ENCODE peak calls at places on chromosomes 13 and 19, in seven cellular contexts. One of them, this sample, is unnamed.

GRCh38 chr13:31987535-31988170 is 43.9 kb upstream of the FRY start:
- DNase-seq in left lung: no peak
- DNase-seq in NK-92 treated with Interleukin-12 subunit alpha and Interleukin-12 subunit beta, amount 100 ng/mL, for 24 hours: no peak
- DNase-seq in H9: no peak
- DNase-seq in H54: no peak
- DNase-seq in NCI-H526: no peak
- DNase-seq in T-helper 1 cell: no peak
- DNase-seq in this sample: no peak

GRCh38 chr13:43676320-43676719 is 110.5 kb downstream of the ENOX1 start:
- DNase-seq in left lung: no peak
- DNase-seq in NK-92 treated with Interleukin-12 subunit alpha and Interleukin-12 subunit beta, amount 100 ng/mL, for 24 hours: no peak
- DNase-seq in H9: no peak
- DNase-seq in H54: no peak
- DNase-seq in NCI-H526: no peak
- DNase-seq in T-helper 1 cell: no peak
- DNase-seq in this sample: no peak

GRCh38 chr13:47038196-47038595 is 141.3 kb upstream of the HTR2A start:
- DNase-seq in left lung: no peak
- DNase-seq in NK-92 treated with Interleukin-12 subunit alpha and Interleukin-12 subunit beta, amount 100 ng/mL, for 24 hours: no peak
- DNase-seq in H9: no peak
- DNase-seq in H54: no peak
- DNase-seq in NCI-H526: no peak
- DNase-seq in T-helper 1 cell: no peak
- DNase-seq in this sample: no peak

GRCh38 chr13:73683746-73684145 is 450.5 kb downstream of the KLF12 start:
- DNase-seq in left lung: no peak
- DNase-seq in NK-92 treated with Interleukin-12 subunit alpha and Interleukin-12 subunit beta, amount 100 ng/mL, for 24 hours: no peak
- DNase-seq in H9: no peak
- DNase-seq in H54: no peak
- DNase-seq in NCI-H526: no peak
- DNase-seq in T-helper 1 cell: no peak
- DNase-seq in this sample: no peak

GRCh38 chr19:29410974-29411615 is 114.7 kb upstream of the VSTM2B start:
- DNase-seq in left lung: no peak
- DNase-seq in NK-92 treated with Interleukin-12 subunit alpha and Interleukin-12 subunit beta, amount 100 ng/mL, for 24 hours: no peak
- DNase-seq in H9: no peak
- DNase-seq in H54: no peak
- DNase-seq in NCI-H526: no peak
- DNase-seq in T-helper 1 cell: no peak
- DNase-seq in this sample: no peak

GRCh38 chr13:50893211-50893852 is 16.3 kb upstream of the RNASEH2B start:
- DNase-seq in left lung: no peak
- DNase-seq in NK-92 treated with Interleukin-12 subunit alpha and Interleukin-12 subunit beta, amount 100 ng/mL, for 24 hours: no peak
- DNase-seq in H9: no peak
- DNase-seq in H54: no peak
- DNase-seq in NCI-H526: peak; percentile 74
- DNase-seq in T-helper 1 cell: no peak
- DNase-seq in this sample: no peak

GRCh38 chr13:32895296-32895695 is 120.9 kb upstream of the KL start:
- DNase-seq in left lung: no peak
- DNase-seq in NK-92 treated with Interleukin-12 subunit alpha and Interleukin-12 subunit beta, amount 100 ng/mL, for 24 hours: no peak
- DNase-seq in H9: no peak
- DNase-seq in H54: no peak
- DNase-seq in NCI-H526: no peak
- DNase-seq in T-helper 1 cell: no peak
- DNase-seq in this sample: no peak

GRCh38 chr19:14383898-14384669 is 2.8 kb downstream of the ADGRE5 start:
- DNase-seq in left lung: peak; percentile 76
- DNase-seq in NK-92 treated with Interleukin-12 subunit alpha and Interleukin-12 subunit beta, amount 100 ng/mL, for 24 hours: peak; percentile 49
- DNase-seq in H9: no peak
- DNase-seq in H54: peak; percentile 71
- DNase-seq in NCI-H526: no peak
- DNase-seq in T-helper 1 cell: peak; percentile 62
- DNase-seq in this sample: no peak

GRCh38 chr19:17794412-17794730 is 567 bp upstream of the B3GNT3 start:
- DNase-seq in left lung: no peak
- DNase-seq in NK-92 treated with Interleukin-12 subunit alpha and Interleukin-12 subunit beta, amount 100 ng/mL, for 24 hours: no peak
- DNase-seq in H9: no peak
- DNase-seq in H54: no peak
- DNase-seq in NCI-H526: no peak
- DNase-seq in T-helper 1 cell: no peak
- DNase-seq in this sample: no peak

GRCh38 chr13:79227418-79227817 is 178.6 kb downstream of the RBM26 start:
- DNase-seq in left lung: no peak
- DNase-seq in NK-92 treated with Interleukin-12 subunit alpha and Interleukin-12 subunit beta, amount 100 ng/mL, for 24 hours: no peak
- DNase-seq in H9: no peak
- DNase-seq in H54: no peak
- DNase-seq in NCI-H526: no peak
- DNase-seq in T-helper 1 cell: no peak
- DNase-seq in this sample: no peak

GRCh38 chr13:77876176-77876575 is 42.5 kb downstream of the EDNRB start:
- DNase-seq in left lung: no peak
- DNase-seq in NK-92 treated with Interleukin-12 subunit alpha and Interleukin-12 subunit beta, amount 100 ng/mL, for 24 hours: no peak
- DNase-seq in H9: no peak
- DNase-seq in H54: no peak
- DNase-seq in NCI-H526: no peak
- DNase-seq in T-helper 1 cell: no peak
- DNase-seq in this sample: peak; percentile 21

GRCh38 chr19:58009666-58010301 is 7.2 kb upstream of the ZNF606 start:
- DNase-seq in left lung: peak; percentile 88
- DNase-seq in NK-92 treated with Interleukin-12 subunit alpha and Interleukin-12 subunit beta, amount 100 ng/mL, for 24 hours: no peak
- DNase-seq in H9: peak; percentile 88
- DNase-seq in H54: no peak
- DNase-seq in NCI-H526: peak; percentile 43
- DNase-seq in T-helper 1 cell: peak; percentile 38
- DNase-seq in this sample: peak; percentile 56

GRCh38 chr19:2064788-2065524 is 13.9 kb upstream of the MKNK2 start:
- DNase-seq in left lung: no peak
- DNase-seq in NK-92 treated with Interleukin-12 subunit alpha and Interleukin-12 subunit beta, amount 100 ng/mL, for 24 hours: no peak
- DNase-seq in H9: no peak
- DNase-seq in H54: no peak
- DNase-seq in NCI-H526: no peak
- DNase-seq in T-helper 1 cell: no peak
- DNase-seq in this sample: no peak

GRCh38 chr13:34467450-34468083 is 474.5 kb upstream of the NBEA start:
- DNase-seq in left lung: no peak
- DNase-seq in NK-92 treated with Interleukin-12 subunit alpha and Interleukin-12 subunit beta, amount 100 ng/mL, for 24 hours: no peak
- DNase-seq in H9: no peak
- DNase-seq in H54: no peak
- DNase-seq in NCI-H526: no peak
- DNase-seq in T-helper 1 cell: no peak
- DNase-seq in this sample: no peak

GRCh38 chr13:67416047-67416925 is 186.2 kb upstream of the PCDH9 start:
- DNase-seq in left lung: no peak
- DNase-seq in NK-92 treated with Interleukin-12 subunit alpha and Interleukin-12 subunit beta, amount 100 ng/mL, for 24 hours: peak; percentile 32
- DNase-seq in H9: peak; percentile 81
- DNase-seq in H54: peak; percentile 35
- DNase-seq in NCI-H526: no peak
- DNase-seq in T-helper 1 cell: no peak
- DNase-seq in this sample: peak; percentile 16

GRCh38 chr19:5697890-5698634 is 8.0 kb downstream of the RPL36 start:
- DNase-seq in left lung: no peak
- DNase-seq in NK-92 treated with Interleukin-12 subunit alpha and Interleukin-12 subunit beta, amount 100 ng/mL, for 24 hours: no peak
- DNase-seq in H9: no peak
- DNase-seq in H54: no peak
- DNase-seq in NCI-H526: no peak
- DNase-seq in T-helper 1 cell: no peak
- DNase-seq in this sample: no peak

GRCh38 chr19:5138606-5139594 is 170.0 kb downstream of the KDM4B start:
- DNase-seq in left lung: peak; percentile 55
- DNase-seq in NK-92 treated with Interleukin-12 subunit alpha and Interleukin-12 subunit beta, amount 100 ng/mL, for 24 hours: peak; percentile 71
- DNase-seq in H9: no peak
- DNase-seq in H54: peak; percentile 97
- DNase-seq in NCI-H526: no peak
- DNase-seq in T-helper 1 cell: peak; percentile 41
- DNase-seq in this sample: no peak

GRCh38 chr13:95745752-95746151 is 68.8 kb downstream of the DNAJC3 start:
- DNase-seq in left lung: no peak
- DNase-seq in NK-92 treated with Interleukin-12 subunit alpha and Interleukin-12 subunit beta, amount 100 ng/mL, for 24 hours: no peak
- DNase-seq in H9: no peak
- DNase-seq in H54: no peak
- DNase-seq in NCI-H526: no peak
- DNase-seq in T-helper 1 cell: no peak
- DNase-seq in this sample: no peak

GRCh38 chr19:17246681-17247425 is 1.1 kb upstream of the NR2F6 start:
- DNase-seq in left lung: peak; percentile 56
- DNase-seq in NK-92 treated with Interleukin-12 subunit alpha and Interleukin-12 subunit beta, amount 100 ng/mL, for 24 hours: no peak
- DNase-seq in H9: no peak
- DNase-seq in H54: no peak
- DNase-seq in NCI-H526: no peak
- DNase-seq in T-helper 1 cell: no peak
- DNase-seq in this sample: no peak

GRCh38 chr19:11814707-11815050 is 606 bp downstream of the ZNF440 start:
- DNase-seq in left lung: no peak
- DNase-seq in NK-92 treated with Interleukin-12 subunit alpha and Interleukin-12 subunit beta, amount 100 ng/mL, for 24 hours: no peak
- DNase-seq in H9: peak; percentile 24
- DNase-seq in H54: no peak
- DNase-seq in NCI-H526: peak; percentile 17
- DNase-seq in T-helper 1 cell: no peak
- DNase-seq in this sample: no peak

GRCh38 chr19:5826531-5827341 is 12.8 kb downstream of the FUT6 start:
- DNase-seq in left lung: peak; percentile 58
- DNase-seq in NK-92 treated with Interleukin-12 subunit alpha and Interleukin-12 subunit beta, amount 100 ng/mL, for 24 hours: no peak
- DNase-seq in H9: peak; percentile 84
- DNase-seq in H54: peak; percentile 81
- DNase-seq in NCI-H526: peak; percentile 66
- DNase-seq in T-helper 1 cell: peak; percentile 37
- DNase-seq in this sample: no peak

GRCh38 chr13:111668451-111668850 is 348.0 kb downstream of the TEX29 start:
- DNase-seq in left lung: no peak
- DNase-seq in NK-92 treated with Interleukin-12 subunit alpha and Interleukin-12 subunit beta, amount 100 ng/mL, for 24 hours: no peak
- DNase-seq in H9: peak; percentile 12
- DNase-seq in H54: no peak
- DNase-seq in NCI-H526: no peak
- DNase-seq in T-helper 1 cell: no peak
- DNase-seq in this sample: no peak

GRCh38 chr13:75908137-75908536 is 272.0 kb downstream of the LMO7 start:
- DNase-seq in left lung: no peak
- DNase-seq in NK-92 treated with Interleukin-12 subunit alpha and Interleukin-12 subunit beta, amount 100 ng/mL, for 24 hours: no peak
- DNase-seq in H9: no peak
- DNase-seq in H54: no peak
- DNase-seq in NCI-H526: no peak
- DNase-seq in T-helper 1 cell: no peak
- DNase-seq in this sample: peak; percentile 65

GRCh38 chr13:94325148-94325528 is 154.3 kb downstream of the DCT start:
- DNase-seq in left lung: no peak
- DNase-seq in NK-92 treated with Interleukin-12 subunit alpha and Interleukin-12 subunit beta, amount 100 ng/mL, for 24 hours: no peak
- DNase-seq in H9: no peak
- DNase-seq in H54: no peak
- DNase-seq in NCI-H526: no peak
- DNase-seq in T-helper 1 cell: no peak
- DNase-seq in this sample: no peak

GRCh38 chr19:15614507-15615379 is at the start of gene CYP4F8:
- DNase-seq in left lung: no peak
- DNase-seq in NK-92 treated with Interleukin-12 subunit alpha and Interleukin-12 subunit beta, amount 100 ng/mL, for 24 hours: no peak
- DNase-seq in H9: no peak
- DNase-seq in H54: no peak
- DNase-seq in NCI-H526: no peak
- DNase-seq in T-helper 1 cell: no peak
- DNase-seq in this sample: no peak

GRCh38 chr13:43432948-43433347 is 353.8 kb downstream of the ENOX1 start:
- DNase-seq in left lung: no peak
- DNase-seq in NK-92 treated with Interleukin-12 subunit alpha and Interleukin-12 subunit beta, amount 100 ng/mL, for 24 hours: no peak
- DNase-seq in H9: no peak
- DNase-seq in H54: no peak
- DNase-seq in NCI-H526: no peak
- DNase-seq in T-helper 1 cell: no peak
- DNase-seq in this sample: peak; percentile 9

GRCh38 chr19:10431943-10432735 is 11.8 kb downstream of the PDE4A start:
- DNase-seq in left lung: peak; percentile 80
- DNase-seq in NK-92 treated with Interleukin-12 subunit alpha and Interleukin-12 subunit beta, amount 100 ng/mL, for 24 hours: no peak
- DNase-seq in H9: peak; percentile 69
- DNase-seq in H54: no peak
- DNase-seq in NCI-H526: no peak
- DNase-seq in T-helper 1 cell: peak; percentile 72
- DNase-seq in this sample: no peak

GRCh38 chr19:35805518-35806102 is 7.0 kb downstream of the PRODH2 start:
- DNase-seq in left lung: no peak
- DNase-seq in NK-92 treated with Interleukin-12 subunit alpha and Interleukin-12 subunit beta, amount 100 ng/mL, for 24 hours: no peak
- DNase-seq in H9: no peak
- DNase-seq in H54: no peak
- DNase-seq in NCI-H526: no peak
- DNase-seq in T-helper 1 cell: no peak
- DNase-seq in this sample: no peak

GRCh38 chr13:21573920-21574712 is 29.9 kb downstream of the MICU2 start:
- DNase-seq in left lung: no peak
- DNase-seq in NK-92 treated with Interleukin-12 subunit alpha and Interleukin-12 subunit beta, amount 100 ng/mL, for 24 hours: no peak
- DNase-seq in H9: no peak
- DNase-seq in H54: no peak
- DNase-seq in NCI-H526: no peak
- DNase-seq in T-helper 1 cell: no peak
- DNase-seq in this sample: no peak

GRCh38 chr13:102286326-102286725 is 115.5 kb downstream of the FGF14 start:
- DNase-seq in left lung: no peak
- DNase-seq in NK-92 treated with Interleukin-12 subunit alpha and Interleukin-12 subunit beta, amount 100 ng/mL, for 24 hours: no peak
- DNase-seq in H9: no peak
- DNase-seq in H54: peak; percentile 12
- DNase-seq in NCI-H526: no peak
- DNase-seq in T-helper 1 cell: no peak
- DNase-seq in this sample: peak; percentile 67

GRCh38 chr19:40756502-40757110 is 5.6 kb downstream of the SNRPA start:
- DNase-seq in left lung: no peak
- DNase-seq in NK-92 treated with Interleukin-12 subunit alpha and Interleukin-12 subunit beta, amount 100 ng/mL, for 24 hours: no peak
- DNase-seq in H9: no peak
- DNase-seq in H54: no peak
- DNase-seq in NCI-H526: no peak
- DNase-seq in T-helper 1 cell: peak; percentile 19
- DNase-seq in this sample: no peak

GRCh38 chr19:7113233-7113632 is 43.7 kb downstream of the ZNF557 start:
- DNase-seq in left lung: no peak
- DNase-seq in NK-92 treated with Interleukin-12 subunit alpha and Interleukin-12 subunit beta, amount 100 ng/mL, for 24 hours: no peak
- DNase-seq in H9: no peak
- DNase-seq in H54: no peak
- DNase-seq in NCI-H526: no peak
- DNase-seq in T-helper 1 cell: no peak
- DNase-seq in this sample: no peak

GRCh38 chr19:29098863-29099481 is 114.0 kb downstream of the UQCRFS1 start:
- DNase-seq in left lung: peak; percentile 54
- DNase-seq in NK-92 treated with Interleukin-12 subunit alpha and Interleukin-12 subunit beta, amount 100 ng/mL, for 24 hours: no peak
- DNase-seq in H9: no peak
- DNase-seq in H54: peak; percentile 97
- DNase-seq in NCI-H526: no peak
- DNase-seq in T-helper 1 cell: no peak
- DNase-seq in this sample: peak; percentile 70

GRCh38 chr13:39297664-39298171 is 259.5 kb downstream of the NHLRC3 start:
- DNase-seq in left lung: no peak
- DNase-seq in NK-92 treated with Interleukin-12 subunit alpha and Interleukin-12 subunit beta, amount 100 ng/mL, for 24 hours: no peak
- DNase-seq in H9: no peak
- DNase-seq in H54: no peak
- DNase-seq in NCI-H526: no peak
- DNase-seq in T-helper 1 cell: no peak
- DNase-seq in this sample: no peak

GRCh38 chr13:34179481-34179880 is 361.5 kb downstream of the RFC3 start:
- DNase-seq in left lung: no peak
- DNase-seq in NK-92 treated with Interleukin-12 subunit alpha and Interleukin-12 subunit beta, amount 100 ng/mL, for 24 hours: no peak
- DNase-seq in H9: no peak
- DNase-seq in H54: no peak
- DNase-seq in NCI-H526: no peak
- DNase-seq in T-helper 1 cell: no peak
- DNase-seq in this sample: no peak

GRCh38 chr13:114096811-114097503 is 35.5 kb downstream of the RASA3 start:
- DNase-seq in left lung: peak; percentile 19
- DNase-seq in NK-92 treated with Interleukin-12 subunit alpha and Interleukin-12 subunit beta, amount 100 ng/mL, for 24 hours: no peak
- DNase-seq in H9: no peak
- DNase-seq in H54: no peak
- DNase-seq in NCI-H526: no peak
- DNase-seq in T-helper 1 cell: no peak
- DNase-seq in this sample: no peak

GRCh38 chr13:30119476-30119875 is 187.9 kb downstream of the KATNAL1 start:
- DNase-seq in left lung: no peak
- DNase-seq in NK-92 treated with Interleukin-12 subunit alpha and Interleukin-12 subunit beta, amount 100 ng/mL, for 24 hours: no peak
- DNase-seq in H9: no peak
- DNase-seq in H54: peak; percentile 19
- DNase-seq in NCI-H526: no peak
- DNase-seq in T-helper 1 cell: no peak
- DNase-seq in this sample: no peak